ENCODE peak calls at places on chromosomes 16 and 17, in four cellular contexts. G is ureter, F is Caco-2, X is NCI-H187. Y is an unnamed sample.

GRCh38 chr16:729768-730665 is 3.1 kb downstream of the HAGHL start:
- DNase-seq in G (no peak), F (no peak), X (no peak), Y (no peak)

GRCh38 chr17:46854948-46855347 is 3.6 kb downstream of the WNT9B start:
- DNase-seq in G (no peak), F (no peak), X (no peak), Y (no peak)

GRCh38 chr17:46191332-46192210 is 1.7 kb downstream of the KANSL1 start:
- DNase-seq in G (no peak), F (peak), X (no peak), Y (no peak)

GRCh38 chr17:82881900-82882714 is 42.3 kb upstream of the ZNF750 start:
- DNase-seq in G (no peak), F (peak), X (no peak), Y (peak)

GRCh38 chr17:60390881-60391418 is 983 bp downstream of the USP32 start:
- DNase-seq in G (no peak), F (peak), X (no peak), Y (no peak)

GRCh38 chr16:78200623-78201096 is 101.2 kb downstream of the WWOX start:
- DNase-seq in G (no peak), F (peak), X (no peak), Y (no peak)

GRCh38 chr17:8711291-8711690 is 33.3 kb downstream of the CCDC42 start:
- DNase-seq in G (no peak), F (no peak), X (no peak), Y (no peak)

GRCh38 chr16:49021136-49021535 is 260.5 kb downstream of the CBLN1 start:
- DNase-seq in G (no peak), F (no peak), X (no peak), Y (no peak)

GRCh38 chr17:61928101-61928436 is 287 bp upstream of the INTS2 start:
- DNase-seq in G (no peak), F (no peak), X (no peak), Y (no peak)

GRCh38 chr17:20206591-20206990 is 197.4 kb downstream of the SPECC1 start:
- DNase-seq in G (no peak), F (no peak), X (no peak), Y (no peak)

GRCh38 chr17:38417210-38417951 is 10.9 kb upstream of the ARHGAP23 start:
- DNase-seq in G (no peak), F (no peak), X (no peak), Y (no peak)

GRCh38 chr17:79618383-79619067 is 7.7 kb upstream of the RBFOX3 start:
- DNase-seq in G (no peak), F (no peak), X (peak), Y (no peak)

GRCh38 chr17:64773836-64774761 is 112.0 kb upstream of the SMURF2 start:
- DNase-seq in G (peak), F (peak), X (peak), Y (peak)

GRCh38 chr17:78611636-78612035 is 34.4 kb upstream of the DNAH17 start:
- DNase-seq in G (no peak), F (no peak), X (peak), Y (no peak)

GRCh38 chr17:76949913-76950695 is 81.9 kb downstream of the MGAT5B start:
- DNase-seq in G (no peak), F (no peak), X (no peak), Y (no peak)

GRCh38 chr17:66338937-66339336 is 36.5 kb downstream of the PRKCA start:
- DNase-seq in G (no peak), F (no peak), X (no peak), Y (no peak)

GRCh38 chr17:41957058-41957868 is 9.3 kb upstream of the CNP start:
- DNase-seq in G (no peak), F (no peak), X (no peak), Y (no peak)

Y was measured in right atrium auricular region.